ENCODE peak calls at places on chromosomes 3 and 15, in eight cellular contexts. One of them, this sample, is unnamed.

GRCh38 chr3:12198301-12198700 is 39.6 kb upstream of the TIMP4 start:
- DNase-seq in tibial artery: no peak
- DNase-seq in transverse colon: no peak
- DNase-seq in GM23338: no peak
- DNase-seq in astrocyte of the spinal cord: peak
- DNase-seq in esophagus muscularis mucosa: no peak
- DNase-seq in RWPE1: peak
- DNase-seq in neural crest cell: no peak
- DNase-seq in this sample: no peak

GRCh38 chr3:146165370-146165769 is 4.4 kb upstream of the PLOD2 start:
- DNase-seq in neural crest cell: no peak
- DNase-seq in RWPE1: no peak
- DNase-seq in tibial artery: no peak
- DNase-seq in transverse colon: no peak
- DNase-seq in GM23338: no peak
- DNase-seq in esophagus muscularis mucosa: no peak
- DNase-seq in astrocyte of the spinal cord: peak
- DNase-seq in this sample: no peak

GRCh38 chr3:40597441-40597840 is 72.7 kb downstream of the ZNF621 start:
- DNase-seq in neural crest cell: no peak
- DNase-seq in transverse colon: no peak
- DNase-seq in esophagus muscularis mucosa: no peak
- DNase-seq in tibial artery: no peak
- DNase-seq in GM23338: no peak
- DNase-seq in astrocyte of the spinal cord: peak
- DNase-seq in RWPE1: peak
- DNase-seq in this sample: no peak

GRCh38 chr3:113054552-113054951 is 63.8 kb downstream of the GTPBP8 start:
- DNase-seq in neural crest cell: no peak
- DNase-seq in RWPE1: no peak
- DNase-seq in tibial artery: no peak
- DNase-seq in esophagus muscularis mucosa: no peak
- DNase-seq in transverse colon: no peak
- DNase-seq in GM23338: no peak
- DNase-seq in astrocyte of the spinal cord: peak
- DNase-seq in this sample: no peak

GRCh38 chr3:141087071-141087824 is 36.1 kb downstream of the SPSB4 start:
- DNase-seq in neural crest cell: no peak
- DNase-seq in astrocyte of the spinal cord: no peak
- DNase-seq in transverse colon: no peak
- DNase-seq in RWPE1: no peak
- DNase-seq in tibial artery: no peak
- DNase-seq in GM23338: no peak
- DNase-seq in esophagus muscularis mucosa: no peak
- DNase-seq in this sample: no peak

GRCh38 chr3:53815067-53815466 is 31.2 kb downstream of the CHDH start:
- DNase-seq in neural crest cell: no peak
- DNase-seq in tibial artery: no peak
- DNase-seq in transverse colon: no peak
- DNase-seq in RWPE1: no peak
- DNase-seq in astrocyte of the spinal cord: no peak
- DNase-seq in GM23338: no peak
- DNase-seq in esophagus muscularis mucosa: no peak
- DNase-seq in this sample: no peak

GRCh38 chr3:122443090-122443489 is 27.2 kb upstream of the WDR5B start:
- DNase-seq in astrocyte of the spinal cord: no peak
- DNase-seq in neural crest cell: no peak
- DNase-seq in transverse colon: no peak
- DNase-seq in RWPE1: no peak
- DNase-seq in esophagus muscularis mucosa: no peak
- DNase-seq in tibial artery: no peak
- DNase-seq in GM23338: peak
- DNase-seq in this sample: no peak

GRCh38 chr3:86969500-86970189 is 21.3 kb downstream of the VGLL3 start:
- DNase-seq in neural crest cell: no peak
- DNase-seq in GM23338: peak
- DNase-seq in transverse colon: no peak
- DNase-seq in RWPE1: no peak
- DNase-seq in astrocyte of the spinal cord: peak
- DNase-seq in esophagus muscularis mucosa: no peak
- DNase-seq in tibial artery: no peak
- DNase-seq in this sample: peak

GRCh38 chr3:185149591-185149990 is 3.3 kb downstream of the C3orf70 start:
- DNase-seq in neural crest cell: no peak
- DNase-seq in RWPE1: no peak
- DNase-seq in esophagus muscularis mucosa: no peak
- DNase-seq in astrocyte of the spinal cord: no peak
- DNase-seq in tibial artery: peak
- DNase-seq in transverse colon: no peak
- DNase-seq in GM23338: no peak
- DNase-seq in this sample: no peak

GRCh38 chr15:61063875-61064320 is 165.2 kb downstream of the RORA start:
- DNase-seq in astrocyte of the spinal cord: no peak
- DNase-seq in tibial artery: no peak
- DNase-seq in neural crest cell: no peak
- DNase-seq in esophagus muscularis mucosa: no peak
- DNase-seq in transverse colon: peak
- DNase-seq in GM23338: no peak
- DNase-seq in RWPE1: peak
- DNase-seq in this sample: no peak

GRCh38 chr3:134049676-134050075 is 20.0 kb upstream of the SLCO2A1 start:
- DNase-seq in tibial artery: no peak
- DNase-seq in astrocyte of the spinal cord: no peak
- DNase-seq in neural crest cell: no peak
- DNase-seq in esophagus muscularis mucosa: no peak
- DNase-seq in GM23338: no peak
- DNase-seq in transverse colon: no peak
- DNase-seq in RWPE1: no peak
- DNase-seq in this sample: no peak

GRCh38 chr3:57717491-57717890 is 24.6 kb upstream of the DENND6A start:
- DNase-seq in astrocyte of the spinal cord: no peak
- DNase-seq in transverse colon: no peak
- DNase-seq in RWPE1: no peak
- DNase-seq in GM23338: no peak
- DNase-seq in esophagus muscularis mucosa: no peak
- DNase-seq in tibial artery: no peak
- DNase-seq in neural crest cell: no peak
- DNase-seq in this sample: no peak

GRCh38 chr15:40108061-40108854 is 421 bp downstream of the BMF start:
- DNase-seq in neural crest cell: no peak
- DNase-seq in astrocyte of the spinal cord: peak
- DNase-seq in GM23338: peak
- DNase-seq in transverse colon: peak
- DNase-seq in esophagus muscularis mucosa: no peak
- DNase-seq in tibial artery: peak
- DNase-seq in RWPE1: peak
- DNase-seq in this sample: peak

GRCh38 chr3:29695201-29695904 is 414.5 kb downstream of the RBMS3 start:
- DNase-seq in transverse colon: no peak
- DNase-seq in neural crest cell: no peak
- DNase-seq in tibial artery: no peak
- DNase-seq in esophagus muscularis mucosa: no peak
- DNase-seq in astrocyte of the spinal cord: peak
- DNase-seq in RWPE1: peak
- DNase-seq in GM23338: no peak
- DNase-seq in this sample: no peak

GRCh38 chr3:152961323-152961722 is 126.4 kb downstream of the P2RY1 start:
- DNase-seq in esophagus muscularis mucosa: no peak
- DNase-seq in transverse colon: no peak
- DNase-seq in GM23338: peak
- DNase-seq in neural crest cell: no peak
- DNase-seq in RWPE1: peak
- DNase-seq in astrocyte of the spinal cord: peak
- DNase-seq in tibial artery: no peak
- DNase-seq in this sample: peak

GRCh38 chr3:10504161-10505049 is 981 bp downstream of the ATP2B2 start:
- DNase-seq in neural crest cell: no peak
- DNase-seq in transverse colon: no peak
- DNase-seq in tibial artery: no peak
- DNase-seq in esophagus muscularis mucosa: no peak
- DNase-seq in GM23338: no peak
- DNase-seq in RWPE1: no peak
- DNase-seq in astrocyte of the spinal cord: no peak
- DNase-seq in this sample: no peak

GRCh38 chr3:81760215-81760614 is 1.2 kb downstream of the GBE1 start:
- DNase-seq in GM23338: no peak
- DNase-seq in tibial artery: no peak
- DNase-seq in transverse colon: no peak
- DNase-seq in neural crest cell: no peak
- DNase-seq in esophagus muscularis mucosa: no peak
- DNase-seq in RWPE1: no peak
- DNase-seq in astrocyte of the spinal cord: no peak
- DNase-seq in this sample: no peak

GRCh38 chr3:81764665-81765064 is 3.2 kb upstream of the GBE1 start:
- DNase-seq in tibial artery: no peak
- DNase-seq in GM23338: no peak
- DNase-seq in transverse colon: no peak
- DNase-seq in RWPE1: no peak
- DNase-seq in esophagus muscularis mucosa: no peak
- DNase-seq in neural crest cell: no peak
- DNase-seq in astrocyte of the spinal cord: no peak
- DNase-seq in this sample: no peak

GRCh38 chr3:81761904-81762565 is 590 bp upstream of the GBE1 start:
- DNase-seq in GM23338: no peak
- DNase-seq in transverse colon: no peak
- DNase-seq in RWPE1: no peak
- DNase-seq in neural crest cell: no peak
- DNase-seq in esophagus muscularis mucosa: no peak
- DNase-seq in astrocyte of the spinal cord: no peak
- DNase-seq in tibial artery: no peak
- DNase-seq in this sample: no peak

GRCh38 chr3:81758275-81758674 is 3.2 kb downstream of the GBE1 start:
- DNase-seq in tibial artery: peak
- DNase-seq in esophagus muscularis mucosa: no peak
- DNase-seq in astrocyte of the spinal cord: peak
- DNase-seq in neural crest cell: no peak
- DNase-seq in GM23338: no peak
- DNase-seq in RWPE1: no peak
- DNase-seq in transverse colon: no peak
- DNase-seq in this sample: no peak

GRCh38 chr3:81760924-81761903 is at the start of gene GBE1:
- DNase-seq in astrocyte of the spinal cord: peak
- DNase-seq in RWPE1: peak
- DNase-seq in transverse colon: peak
- DNase-seq in GM23338: peak
- DNase-seq in esophagus muscularis mucosa: peak
- DNase-seq in neural crest cell: peak
- DNase-seq in tibial artery: peak
- DNase-seq in this sample: peak
- TF ChIP-seq CTCF in astrocyte of the spinal cord: peak
- TF ChIP-seq CTCF in RWPE1: peak
- TF ChIP-seq CTCF in transverse colon: peak
- TF ChIP-seq CTCF in GM23338: no peak
- TF ChIP-seq CTCF in esophagus muscularis mucosa: peak
- TF ChIP-seq CTCF in neural crest cell: peak
- TF ChIP-seq CTCF in tibial artery: peak
- TF ChIP-seq CTCF in this sample: peak

DNA sequence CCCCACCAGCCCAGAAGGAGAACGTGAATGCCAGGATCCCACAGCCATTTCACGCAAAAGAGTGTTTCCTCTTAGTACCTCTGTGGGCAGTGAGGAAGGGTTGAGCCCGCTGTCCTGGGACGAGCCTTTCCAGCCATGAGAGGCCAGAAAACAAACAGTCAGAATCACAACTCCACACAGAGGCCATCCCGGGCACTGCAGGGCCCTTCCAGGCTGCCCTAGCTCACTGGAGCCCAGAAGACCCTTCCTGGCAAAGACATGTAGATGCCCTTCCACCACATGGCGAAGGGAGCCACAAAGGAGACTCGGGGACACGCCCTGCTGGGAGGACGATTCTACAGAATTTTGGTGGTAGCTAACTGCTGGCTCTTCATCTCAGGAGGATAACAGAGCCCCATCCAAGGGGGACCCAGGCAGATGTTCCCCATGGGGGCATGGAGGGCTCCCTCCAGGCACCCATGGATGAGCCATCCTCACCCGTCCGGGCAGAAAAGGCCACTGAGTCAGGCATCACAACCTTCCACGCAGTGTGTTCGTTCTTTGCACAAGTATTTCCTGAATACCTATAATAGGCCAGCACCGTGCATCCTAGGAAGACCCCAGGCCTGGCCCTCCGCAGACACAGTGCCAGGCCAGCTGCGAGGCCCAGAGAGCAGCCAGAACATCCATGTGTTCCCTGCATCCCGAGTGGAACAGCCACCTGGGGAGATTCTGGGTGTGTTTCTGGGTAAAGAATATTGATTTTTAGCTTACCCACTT is 47.2 kb downstream of the SLC12A8 start:
- DNase-seq in esophagus muscularis mucosa: no peak
- DNase-seq in GM23338: peak
- DNase-seq in RWPE1: no peak
- DNase-seq in neural crest cell: peak
- DNase-seq in tibial artery: peak
- DNase-seq in transverse colon: no peak
- DNase-seq in astrocyte of the spinal cord: peak
- DNase-seq in this sample: peak
- TF ChIP-seq CTCF in esophagus muscularis mucosa: peak
- TF ChIP-seq CTCF in GM23338: peak
- TF ChIP-seq CTCF in RWPE1: no peak
- TF ChIP-seq CTCF in neural crest cell: peak
- TF ChIP-seq CTCF in tibial artery: peak
- TF ChIP-seq CTCF in transverse colon: peak
- TF ChIP-seq CTCF in astrocyte of the spinal cord: peak
- TF ChIP-seq CTCF in this sample: peak

GRCh38 chr3:181948286-181948685 is 236.6 kb downstream of the SOX2 start:
- DNase-seq in RWPE1: peak
- DNase-seq in astrocyte of the spinal cord: no peak
- DNase-seq in esophagus muscularis mucosa: no peak
- DNase-seq in GM23338: peak
- DNase-seq in neural crest cell: no peak
- DNase-seq in tibial artery: no peak
- DNase-seq in transverse colon: no peak
- DNase-seq in this sample: no peak
- TF ChIP-seq CTCF in RWPE1: peak
- TF ChIP-seq CTCF in astrocyte of the spinal cord: peak
- TF ChIP-seq CTCF in esophagus muscularis mucosa: no peak
- TF ChIP-seq CTCF in GM23338: peak
- TF ChIP-seq CTCF in neural crest cell: peak
- TF ChIP-seq CTCF in tibial artery: no peak
- TF ChIP-seq CTCF in transverse colon: no peak
- TF ChIP-seq CTCF in this sample: no peak

GRCh38 chr3:72287941-72288340 is 503.0 kb upstream of the PROK2 start:
- DNase-seq in transverse colon: no peak
- DNase-seq in esophagus muscularis mucosa: no peak
- DNase-seq in GM23338: no peak
- DNase-seq in neural crest cell: no peak
- DNase-seq in astrocyte of the spinal cord: no peak
- DNase-seq in tibial artery: no peak
- DNase-seq in RWPE1: no peak
- DNase-seq in this sample: no peak
- TF ChIP-seq CTCF in transverse colon: no peak
- TF ChIP-seq CTCF in esophagus muscularis mucosa: no peak
- TF ChIP-seq CTCF in GM23338: no peak
- TF ChIP-seq CTCF in neural crest cell: no peak
- TF ChIP-seq CTCF in astrocyte of the spinal cord: no peak
- TF ChIP-seq CTCF in tibial artery: no peak
- TF ChIP-seq CTCF in RWPE1: no peak
- TF ChIP-seq CTCF in this sample: no peak

GRCh38 chr15:57462391-57462790 is 86.1 kb downstream of the CGNL1 start:
- DNase-seq in transverse colon: no peak
- DNase-seq in neural crest cell: no peak
- DNase-seq in esophagus muscularis mucosa: no peak
- DNase-seq in RWPE1: peak
- DNase-seq in astrocyte of the spinal cord: no peak
- DNase-seq in GM23338: no peak
- DNase-seq in tibial artery: no peak
- DNase-seq in this sample: no peak
- TF ChIP-seq CTCF in transverse colon: no peak
- TF ChIP-seq CTCF in neural crest cell: no peak
- TF ChIP-seq CTCF in esophagus muscularis mucosa: peak
- TF ChIP-seq CTCF in RWPE1: peak
- TF ChIP-seq CTCF in astrocyte of the spinal cord: peak
- TF ChIP-seq CTCF in GM23338: peak
- TF ChIP-seq CTCF in tibial artery: peak
- TF ChIP-seq CTCF in this sample: no peak